ENCODE peak calls at places on chromosomes 4 and X, in eight cellular contexts. F, S, D, Y, W, O, M and E are unnamed samples. For H3K4me1, the result is how much of the 10 kb centered on the place peaks cover.

GRCh38 chr4:119525005-119525749 is 103.4 kb downstream of the PDE5A start:
- ATAC-seq in F (peak), S (no peak), O (no peak), M (no peak), Y (peak), D (peak), W (no peak), E (peak)

GRCh38 chr4:142700521-142700920 is 145.6 kb downstream of the INPP4B start:
- ATAC-seq in W (no peak), S (no peak), Y (no peak), F (no peak), O (no peak), D (no peak), M (no peak), E (no peak)

GRCh38 chr4:125739760-125740159 is 425.0 kb downstream of the FAT4 start:
- ATAC-seq in F (peak), Y (peak), S (no peak), O (peak), D (peak), M (no peak), W (no peak), E (no peak)

GRCh38 chr4:69196209-69196965 is 18.2 kb downstream of the UGT2B11 start:
- ATAC-seq in O (no peak), D (no peak), F (no peak), W (no peak), Y (no peak), M (no peak), S (no peak), E (no peak)

GRCh38 chr4:2942037-2942531 is 21.1 kb downstream of the NOP14 start:
- ATAC-seq in Y (no peak), W (no peak), O (no peak), M (no peak), D (no peak), S (no peak), F (no peak), E (no peak)

GRCh38 chrX:130091976-130092522 is 18.2 kb downstream of the ELF4 start:
- ATAC-seq in Y (no peak), F (peak), W (peak), M (peak), D (no peak), S (peak), O (no peak), E (peak)

GRCh38 chr4:75051431-75051830 is 118.5 kb downstream of the PARM1 start:
- ATAC-seq in S (no peak), D (no peak), Y (no peak), F (no peak), M (no peak), W (no peak), O (no peak), E (no peak)

GRCh38 chrX:47148946-47149345 is 3.9 kb downstream of the RBM10 start:
- ATAC-seq in S (no peak), W (no peak), O (no peak), D (no peak), M (no peak), Y (no peak), F (no peak), E (no peak)

GRCh38 chr4:74456056-74456744 is 11.3 kb downstream of the AREG start:
- ATAC-seq in D (no peak), O (no peak), Y (no peak), M (no peak), W (no peak), S (peak), F (no peak), E (no peak)

GRCh38 chrX:14124562-14124961 is 94.9 kb upstream of the GEMIN8 start:
- ATAC-seq in D (no peak), Y (no peak), M (no peak), S (no peak), W (no peak), F (no peak), O (no peak), E (no peak)

GRCh38 chrX:19661977-19662376 is 146.7 kb upstream of the MAP3K15 start:
- ATAC-seq in Y (no peak), O (no peak), W (no peak), D (no peak), M (no peak), F (no peak), S (no peak), E (no peak)

GRCh38 chr4:53763813-53764597 is 172.7 kb upstream of the LNX1 start:
- ATAC-seq in D (peak), M (peak), W (no peak), O (peak), F (no peak), S (no peak), Y (no peak), E (peak)

DNA sequence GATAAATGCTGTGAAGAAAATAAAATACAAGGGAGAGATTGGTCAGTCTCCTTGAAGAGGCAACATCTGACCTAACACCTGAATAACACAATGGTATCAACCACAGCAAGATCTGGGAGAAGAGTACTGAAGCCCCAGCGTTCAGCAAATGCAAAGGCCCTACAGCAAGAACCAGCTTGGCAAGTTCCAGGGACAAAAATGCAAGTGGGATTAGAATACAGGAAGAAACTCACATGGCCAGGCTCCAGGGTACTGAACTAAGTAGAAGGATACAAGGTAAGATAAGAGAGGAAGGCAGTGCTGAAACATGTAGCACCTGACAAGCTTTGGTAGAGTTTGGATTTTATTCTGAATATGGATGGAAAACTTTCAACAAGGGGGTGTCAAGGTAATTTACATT is 3.6 kb downstream of the SMIM14 start:
- ATAC-seq in S (no peak), W (no peak), D (no peak), O (no peak), F (no peak), M (no peak), Y (no peak), E (no peak)
- H3K27ac ChIP-seq in S (no peak), W (no peak), D (no peak), O (peak), F (no peak), M (peak), Y (no peak), E (peak)

GRCh38 chrX:119693032-119693995 is at the start of gene SEPTIN6:
- ATAC-seq in S (peak), F (peak), Y (peak), W (peak), O (peak), M (peak), D (peak), E (peak)
- TF ChIP-seq POLR2A in S (peak), F (peak), Y (peak), W (peak), O (peak), M (peak), D (peak), E (peak)

DNA sequence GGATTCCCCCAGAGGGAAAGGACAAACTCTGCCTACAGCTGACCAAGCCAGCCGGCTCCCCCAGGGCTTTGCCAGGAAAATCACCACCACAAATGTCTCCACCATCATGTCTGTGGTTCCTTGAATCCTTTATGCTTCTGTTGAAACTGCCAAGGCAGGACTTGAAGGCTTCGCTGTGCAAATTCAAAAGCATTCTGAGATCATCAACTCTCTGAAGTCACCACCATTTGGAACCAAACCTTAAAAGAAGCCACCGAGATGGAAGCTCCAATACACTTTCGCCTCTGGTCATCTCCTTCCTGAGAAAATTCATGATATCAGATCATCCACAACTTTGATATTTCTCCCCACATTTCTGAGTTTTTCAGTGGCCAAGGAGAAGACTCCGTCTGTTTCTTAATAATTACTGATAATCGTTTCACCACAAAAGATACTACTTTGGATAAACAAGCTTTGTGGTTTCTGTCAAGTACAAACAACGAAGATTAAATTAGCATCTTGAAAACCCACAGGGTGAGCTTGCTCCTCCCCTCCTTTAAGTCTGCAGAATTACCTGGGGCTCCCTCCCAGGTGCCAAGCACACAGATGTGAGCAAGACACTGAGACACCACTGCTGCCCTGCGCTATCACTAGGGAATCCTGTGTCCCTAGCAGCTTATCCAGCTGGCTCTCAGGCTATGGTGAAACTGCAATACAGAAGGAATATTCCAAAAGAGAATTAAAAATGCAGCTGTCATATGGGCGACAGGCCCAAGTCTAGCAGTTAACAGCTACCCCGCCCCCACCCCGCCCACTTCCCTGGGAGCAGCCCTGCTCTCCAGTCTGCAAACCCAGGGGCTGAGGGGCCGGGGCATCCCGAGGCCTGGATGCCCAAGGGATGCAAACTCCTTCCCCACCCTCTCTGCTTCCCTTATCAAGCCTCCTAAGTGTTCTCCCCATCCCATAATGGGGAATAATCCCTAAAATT is 125.0 kb upstream of the TBL1X start:
- ATAC-seq in W (no peak), Y (peak), S (no peak), D (no peak), O (no peak), M (peak), F (no peak), E (peak)
- H3K4me1 ChIP-seq in W (under half), Y (under half), S (under half), D (under half), O (under half), M (under half), F (under half), E (under half)

DNA sequence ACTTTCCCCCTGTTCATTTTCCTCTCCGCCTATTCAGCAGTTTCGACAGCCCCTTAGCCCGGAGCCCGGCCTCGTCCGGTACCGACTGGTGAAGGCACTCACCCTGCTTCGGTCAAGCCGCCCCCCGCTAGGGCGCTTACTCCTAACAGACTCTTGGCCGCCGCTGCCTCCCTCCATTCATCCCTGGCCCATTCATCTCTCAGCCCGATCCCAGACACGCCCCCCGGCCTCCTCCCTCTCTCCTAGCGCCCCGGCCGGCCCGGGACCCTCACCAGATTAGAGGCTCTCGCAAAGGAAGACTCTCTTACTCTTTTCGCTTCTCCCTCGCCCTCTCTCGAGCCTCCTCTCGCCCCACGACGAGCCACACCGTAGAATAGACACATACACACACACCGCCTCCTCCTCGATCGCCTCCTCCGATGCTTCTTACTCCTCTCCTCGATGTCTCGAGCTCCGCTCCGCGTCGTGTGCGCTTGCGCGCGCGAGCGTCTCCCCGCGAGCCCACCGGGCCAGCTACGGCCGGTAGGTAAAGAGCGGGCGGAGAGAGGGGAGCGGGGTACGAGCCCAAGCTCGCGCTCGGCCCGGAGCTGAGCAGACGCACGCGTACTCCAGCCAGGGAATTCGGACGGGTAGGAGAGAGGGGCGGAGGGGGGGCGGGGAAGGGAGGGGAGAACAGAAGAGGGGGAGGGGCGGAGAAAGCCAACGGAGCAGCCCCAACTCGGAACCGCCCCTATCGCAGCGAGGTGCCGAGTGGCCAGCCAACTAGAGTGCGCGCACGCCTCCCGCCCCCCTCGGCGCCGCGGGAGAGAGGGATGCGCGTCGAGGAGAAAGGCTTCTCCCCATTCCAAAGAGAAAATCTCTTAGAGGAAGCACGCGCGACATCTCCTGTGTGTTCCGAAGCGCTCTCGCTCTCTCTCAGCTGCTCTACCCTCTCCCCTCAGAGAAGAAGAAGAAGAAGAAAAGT is at the start of gene WNK3:
- ATAC-seq in M (peak), S (no peak), F (peak), O (peak), D (peak), Y (peak), W (no peak), E (peak)
- H3K27ac ChIP-seq in M (peak), S (no peak), F (no peak), O (no peak), D (peak), Y (no peak), W (no peak), E (peak)

DNA sequence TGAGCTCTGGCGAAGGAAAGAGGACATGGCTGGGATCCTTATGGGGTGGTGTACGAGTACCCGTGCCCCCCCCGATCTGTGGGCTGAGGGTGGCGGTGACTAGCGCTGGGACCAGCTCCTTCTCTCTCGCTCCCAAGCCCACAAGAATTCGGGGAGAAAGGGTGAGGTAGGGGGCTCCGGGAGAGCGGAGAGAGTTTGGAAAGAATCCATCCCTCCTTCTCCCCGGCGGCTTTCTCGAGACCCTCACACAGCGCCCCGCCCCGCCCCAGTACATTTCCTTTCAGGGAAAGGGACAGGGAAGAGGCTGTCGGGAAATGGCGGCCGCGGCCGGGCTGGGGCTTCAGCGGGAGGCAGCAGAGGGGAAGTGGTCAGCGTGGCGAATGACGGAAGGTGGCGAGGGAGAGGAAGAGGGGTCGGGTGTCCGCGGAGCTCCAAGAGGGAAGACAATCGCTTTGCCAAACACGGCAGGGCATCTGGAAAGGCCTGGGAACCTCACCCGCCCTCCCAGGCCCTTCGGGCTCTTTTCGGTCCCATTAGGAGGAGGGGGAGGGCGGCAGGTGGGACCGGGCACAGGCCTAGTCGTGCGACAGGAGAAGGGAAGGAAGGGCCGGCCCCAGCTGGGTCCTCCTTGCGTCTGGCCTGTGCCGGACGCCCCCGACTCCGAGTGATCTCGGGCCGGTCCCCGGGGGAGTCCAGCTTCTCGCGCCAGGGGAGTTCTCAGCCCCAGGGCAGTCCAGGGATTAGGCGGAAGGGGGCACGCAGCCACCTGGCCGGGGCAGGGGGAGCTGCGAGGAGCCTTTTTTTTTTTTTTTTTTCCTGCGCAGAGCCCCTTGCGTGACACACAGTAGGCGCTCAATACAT is 10.2 kb downstream of the HNRNPH2 start:
- ATAC-seq in F (peak), M (peak), D (peak), W (no peak), Y (peak), S (no peak), O (peak), E (peak)
- TF ChIP-seq POLR2A in F (peak), M (peak), D (no peak), W (no peak), Y (no peak), S (no peak), O (peak), E (peak)

GRCh38 chr4:184280104-184280503 is 62.4 kb upstream of the ENPP6 start:
- ATAC-seq in Y (no peak), O (no peak), W (no peak), S (no peak), F (no peak), M (no peak), D (no peak), E (no peak)

GRCh38 chr4:184281231-184282139 is 63.8 kb upstream of the ENPP6 start:
- ATAC-seq in W (no peak), M (no peak), D (no peak), O (no peak), S (no peak), Y (no peak), F (no peak), E (no peak)

GRCh38 chr4:184280591-184281071 is 63.0 kb upstream of the ENPP6 start:
- ATAC-seq in Y (no peak), M (no peak), S (no peak), W (peak), O (no peak), F (no peak), D (no peak), E (no peak)

GRCh38 chr4:184282251-184282713 is 64.6 kb upstream of the ENPP6 start:
- ATAC-seq in Y (no peak), M (peak), O (peak), W (peak), S (peak), F (peak), D (no peak), E (no peak)

GRCh38 chr4:184279496-184280082 is 61.9 kb upstream of the ENPP6 start:
- ATAC-seq in S (no peak), D (no peak), O (no peak), M (no peak), F (no peak), Y (no peak), W (no peak), E (no peak)
- H3K4me1 ChIP-seq in S (under half), D (under half), O (under half), M (under half), F (under half), Y (under half), W (under half), E (under half)